ENCODE peak calls at places on chromosomes 3 and 15, in five cellular contexts. H, A, C, Z and P are unnamed samples.

GRCh38 chr3:42314411-42314810 is 48.4 kb upstream of the CCK start:
- DNase-seq in A (no peak), H (no peak), C (no peak), Z (peak; percentile 11), P (no peak)

GRCh38 chr15:68192117-68192516 is 13.0 kb downstream of the CALML4 start:
- DNase-seq in H (no peak), Z (no peak), A (no peak), C (no peak), P (no peak)

GRCh38 chr15:70559223-70559823 is 204.0 kb downstream of the UACA start:
- DNase-seq in C (peak; percentile 18), H (peak; percentile 38), Z (no peak), A (peak; percentile 51), P (peak; percentile 26)

GRCh38 chr15:31831596-31831995 is 198.7 kb upstream of the CHRNA7 start:
- DNase-seq in H (no peak), C (no peak), A (no peak), Z (no peak), P (no peak)

GRCh38 chr15:81901323-81901722 is 144.5 kb downstream of the MEX3B start:
- DNase-seq in A (no peak), C (no peak), Z (no peak), H (no peak), P (no peak)

GRCh38 chr15:67174864-67175573 is 79.4 kb downstream of the AAGAB start:
- DNase-seq in A (peak; percentile 65), H (no peak), C (no peak), Z (no peak), P (no peak)

GRCh38 chr15:98866503-98866902 is 141.1 kb downstream of the PGPEP1L start:
- DNase-seq in H (no peak), Z (no peak), C (no peak), A (peak; percentile 73), P (peak; percentile 56)

GRCh38 chr15:39834256-39834655 is 51.6 kb upstream of the FSIP1 start:
- DNase-seq in H (no peak), A (peak; percentile 83), Z (no peak), C (no peak), P (peak; percentile 68)

GRCh38 chr3:14907043-14907966 is 40.1 kb upstream of the NR2C2 start:
- DNase-seq in C (no peak), H (no peak), Z (no peak), A (no peak), P (no peak)

GRCh38 chr3:115788921-115789470 is 165.7 kb downstream of the GAP43 start:
- DNase-seq in H (no peak), A (peak; percentile 95), Z (no peak), C (no peak), P (peak; percentile 52)

GRCh38 chr3:115785782-115786181 is 162.5 kb downstream of the GAP43 start:
- DNase-seq in H (no peak), A (peak; percentile 32), C (no peak), Z (no peak), P (peak; percentile 44)

GRCh38 chr3:115787818-115788217 is 164.5 kb downstream of the GAP43 start:
- DNase-seq in A (no peak), Z (no peak), C (no peak), H (no peak), P (no peak)

GRCh38 chr3:115784739-115785571 is 161.6 kb downstream of the GAP43 start:
- DNase-seq in H (no peak), A (peak; percentile 96), Z (no peak), C (no peak), P (peak; percentile 88)

DNA sequence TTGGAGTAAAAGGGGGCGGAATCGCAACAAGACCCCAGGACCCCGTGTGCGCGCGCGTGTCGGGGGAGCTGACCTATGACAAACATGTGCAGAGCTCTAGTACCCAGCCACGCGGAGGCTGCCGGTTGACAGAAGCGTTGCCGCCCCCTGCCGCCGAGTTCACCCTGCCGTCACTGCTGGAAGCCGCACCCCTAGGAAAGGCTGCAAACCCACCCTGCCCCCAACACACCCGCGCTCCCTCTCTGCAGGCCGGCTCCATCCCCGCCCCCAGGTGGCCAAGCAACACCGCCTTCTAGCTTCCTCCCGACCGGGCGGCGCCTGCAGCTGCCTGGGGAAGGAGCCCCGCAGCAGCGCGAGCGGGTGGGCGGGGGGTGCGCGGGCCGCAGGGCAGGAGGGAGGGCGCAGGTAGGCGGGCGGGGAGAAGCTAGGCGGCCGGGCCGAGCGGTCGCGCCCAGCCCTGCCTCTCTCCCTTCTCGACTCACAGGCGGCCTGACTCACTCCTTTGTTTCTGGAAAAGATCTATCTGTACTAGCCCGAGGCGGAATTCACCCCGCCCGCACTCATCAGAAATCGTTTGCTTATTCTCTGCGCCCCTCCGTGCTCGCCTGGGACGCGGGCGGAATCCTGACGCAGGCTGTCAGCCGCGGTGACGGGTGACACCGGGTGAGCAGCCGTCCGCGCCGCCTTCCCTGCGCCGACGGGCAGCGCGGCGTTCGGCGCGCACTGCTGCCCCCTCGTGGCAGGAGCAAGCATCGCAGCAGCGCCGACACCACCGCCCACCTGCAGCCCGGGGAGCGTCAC is 160.8 kb downstream of the GAP43 start:
- DNase-seq in H (peak; percentile 85), A (peak; percentile 98), C (peak; percentile 91), Z (peak; percentile 94), P (peak; percentile 92)
- H3K4me1 ChIP-seq in H (peaks cover 5% of the 10 kb centered on the region), A (peaks cover 36% of the 10 kb centered on the region), C (no peaks in the 10 kb centered on the region), Z (peaks cover 12% of the 10 kb centered on the region), P (peaks cover 17% of the 10 kb centered on the region)

DNA sequence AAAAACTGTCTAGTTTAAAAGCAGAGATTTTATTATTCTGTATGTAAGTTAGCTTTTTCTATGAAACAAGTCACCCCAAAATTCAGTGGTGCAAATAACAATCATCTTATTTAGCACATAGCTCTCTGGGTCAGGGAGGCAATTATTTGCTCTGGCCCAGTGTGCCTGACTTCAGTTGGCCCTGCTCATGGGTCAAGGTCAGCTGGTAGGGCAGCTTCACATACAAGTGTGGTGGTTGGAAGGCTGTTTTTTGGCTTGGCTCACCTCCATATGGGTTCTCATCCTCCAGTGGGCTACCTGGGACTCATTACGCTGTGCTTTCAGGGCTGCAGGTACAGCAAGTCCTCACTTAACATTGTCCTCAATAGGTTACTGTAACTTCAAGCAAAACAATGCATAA is 228.6 kb downstream of the NR2F2 start:
- DNase-seq in Z (no peak), A (no peak), H (no peak), C (no peak), P (no peak)
- H3K4me1 ChIP-seq in Z (no peaks in the 10 kb centered on the region), A (peaks cover under 1% of the 10 kb centered on the region), H (no peaks in the 10 kb centered on the region), C (no peaks in the 10 kb centered on the region), P (peaks cover 3% of the 10 kb centered on the region)

DNA sequence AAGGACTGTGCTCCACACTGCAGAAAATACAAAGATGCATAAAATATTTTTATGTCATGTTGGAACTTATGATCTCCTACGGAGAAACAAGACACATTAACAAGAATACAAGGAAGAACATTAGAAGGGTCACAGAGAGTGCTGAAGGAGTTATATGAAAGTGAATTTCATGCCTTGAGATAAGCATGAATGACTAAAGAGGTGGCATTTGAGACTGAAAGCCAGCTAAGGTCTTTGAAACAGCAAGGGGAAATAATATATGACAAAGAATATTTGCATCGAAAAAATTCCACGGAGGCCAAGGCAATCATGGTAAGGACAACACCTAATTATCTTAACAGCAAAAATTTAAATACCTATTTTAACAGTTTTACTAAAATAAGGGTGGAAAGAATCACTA is 12.5 kb downstream of the GSK3B start:
- DNase-seq in A (no peak), Z (no peak), C (no peak), H (no peak), P (no peak)
- H3K4me1 ChIP-seq in A (peaks cover 21% of the 10 kb centered on the region), Z (peaks cover 4% of the 10 kb centered on the region), C (no peaks in the 10 kb centered on the region), H (peaks cover 26% of the 10 kb centered on the region), P (peaks cover 13% of the 10 kb centered on the region)

DNA sequence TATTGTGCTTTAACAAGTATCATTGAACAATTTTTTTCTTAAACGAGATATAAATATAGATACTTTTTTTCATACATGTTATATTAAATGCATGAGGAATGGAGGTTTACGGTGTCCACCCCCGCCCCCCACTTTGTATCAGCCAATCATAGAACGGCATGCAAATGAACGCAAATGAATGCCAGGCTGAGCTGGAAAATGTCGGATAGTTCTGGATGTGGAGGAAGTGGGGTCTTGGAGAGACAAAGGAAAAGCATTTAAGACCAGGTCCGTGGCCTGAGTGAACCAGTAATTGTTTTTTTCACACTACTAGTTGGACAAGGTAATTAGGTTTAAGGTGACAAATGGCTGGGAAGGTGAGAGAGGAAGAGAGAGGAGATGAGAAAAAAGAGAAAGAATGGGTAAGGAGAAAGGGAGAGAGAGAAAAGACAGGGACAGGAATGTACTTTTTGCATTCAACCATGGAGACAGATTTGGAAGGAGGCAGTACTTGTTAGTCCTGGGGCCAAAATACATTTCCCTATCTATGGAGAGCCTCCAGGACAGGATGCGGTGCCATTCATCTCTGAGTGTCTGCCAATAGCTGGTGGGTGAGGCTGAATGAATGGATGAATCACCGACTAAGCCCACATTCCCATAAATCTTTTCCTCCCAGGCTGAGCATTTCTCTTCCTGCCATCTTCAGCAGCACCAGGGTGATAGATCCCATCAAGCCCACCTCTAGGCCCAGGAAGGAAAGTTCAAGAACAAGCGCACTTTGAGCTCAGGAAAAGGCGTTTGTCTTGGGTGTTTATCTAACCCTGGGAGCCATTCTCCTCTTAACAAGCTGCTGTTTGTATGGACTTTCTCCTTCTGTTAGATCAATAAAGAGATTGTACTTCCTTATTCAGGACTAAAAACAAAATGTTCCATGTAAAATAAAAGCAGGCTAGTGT is 1.4 kb upstream of the RAD18 start:
- DNase-seq in H (no peak), C (peak; percentile 64), Z (no peak), A (peak; percentile 84), P (peak; percentile 79)
- H3K4me1 ChIP-seq in H (peaks cover 18% of the 10 kb centered on the region), C (no peaks in the 10 kb centered on the region), Z (peaks cover 10% of the 10 kb centered on the region), A (peaks cover 42% of the 10 kb centered on the region), P (peaks cover 26% of the 10 kb centered on the region)

GRCh38 chr3:186978712-186979111 is 48.4 kb downstream of the ST6GAL1 start:
- DNase-seq in H (no peak), C (no peak), A (no peak), Z (no peak), P (no peak)

GRCh38 chr3:186980989-186981388 is 50.7 kb downstream of the ST6GAL1 start:
- DNase-seq in C (no peak), H (no peak), A (no peak), Z (no peak), P (no peak)

GRCh38 chr3:186983372-186984058 is 53.2 kb downstream of the ST6GAL1 start:
- DNase-seq in Z (no peak), A (peak; percentile 24), H (no peak), C (no peak), P (no peak)

GRCh38 chr3:186976802-186977201 is 46.5 kb downstream of the ST6GAL1 start:
- DNase-seq in Z (no peak), H (no peak), C (no peak), A (no peak), P (no peak)

DNA sequence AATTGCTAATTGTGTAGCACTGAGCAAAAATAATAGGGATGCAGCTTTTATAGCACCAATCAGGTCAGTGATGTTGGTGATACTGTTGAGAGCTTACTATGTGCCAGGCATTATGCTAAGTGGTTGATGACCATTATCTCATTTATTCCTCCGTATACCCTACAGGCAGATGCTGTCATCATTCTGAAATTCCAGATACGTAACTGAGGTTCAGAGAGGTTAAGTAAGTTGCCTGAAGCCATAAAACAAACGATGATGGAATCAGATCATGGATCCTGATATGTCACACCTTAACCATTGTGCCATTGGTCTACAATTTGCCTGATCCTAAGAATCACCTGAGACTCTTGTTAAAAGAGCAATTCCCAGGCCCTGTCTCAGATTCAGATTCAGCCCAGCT is 49.5 kb downstream of the ST6GAL1 start:
- DNase-seq in A (no peak), Z (no peak), C (no peak), H (no peak), P (no peak)
- H3K4me1 ChIP-seq in A (no peaks in the 10 kb centered on the region), Z (peaks cover 9% of the 10 kb centered on the region), C (peaks cover 15% of the 10 kb centered on the region), H (no peaks in the 10 kb centered on the region), P (peaks cover 16% of the 10 kb centered on the region)